ENCODE peak calls at places on chromosomes 4 and X, in six cellular contexts. W, P, U, F, X and B are unnamed samples.

GRCh38 chrX:95919605-95920004 is 765.0 kb upstream of the DIAPH2 start:
- DNase-seq in P (no peak), U (no peak), W (no peak), X (no peak), F (no peak), B (no peak)

GRCh38 chrX:153781428-153782047 is 697 bp downstream of the SRPK3 start:
- DNase-seq in F (no peak), W (no peak), U (no peak), X (no peak), P (no peak), B (no peak)

GRCh38 chrX:46582325-46582724 is 8.8 kb downstream of the CHST7 start:
- DNase-seq in P (peak; percentile 56), U (no peak), W (no peak), F (peak; percentile 78), X (no peak), B (no peak)

GRCh38 chr4:2927016-2927695 is 36.0 kb downstream of the NOP14 start:
- DNase-seq in F (no peak), U (no peak), W (no peak), X (no peak), P (no peak), B (no peak)

GRCh38 chr4:132334081-132334480 is 815.0 kb upstream of the PCDH10 start:
- DNase-seq in X (no peak), U (no peak), F (no peak), W (no peak), P (peak; percentile 43), B (no peak)

GRCh38 chr4:65416875-65417274 is 253.4 kb downstream of the EPHA5 start:
- DNase-seq in W (no peak), F (no peak), U (no peak), P (peak; percentile 7), X (peak; percentile 0), B (no peak)

GRCh38 chrX:154365997-154366665 is 8.3 kb downstream of the FLNA start:
- DNase-seq in P (no peak), U (no peak), F (no peak), X (no peak), W (no peak), B (no peak)

GRCh38 chrX:53288173-53288572 is 6.8 kb upstream of the IQSEC2 start:
- DNase-seq in X (no peak), W (peak; percentile 82), F (no peak), U (peak; percentile 42), P (peak; percentile 10), B (no peak)

GRCh38 chrX:2609431-2610238 is 81.5 kb upstream of the CD99 start:
- DNase-seq in U (peak; percentile 4), W (no peak), P (peak; percentile 22), F (no peak), X (no peak), B (peak; percentile 10)

GRCh38 chrX:80812176-80812575 is 2.5 kb upstream of the BRWD3 start:
- DNase-seq in U (no peak), F (peak; percentile 43), W (no peak), X (peak; percentile 26), P (peak; percentile 64), B (no peak)

GRCh38 chrX:136214551-136214950 is 36.6 kb downstream of the MAP7D3 start:
- DNase-seq in F (peak; percentile 90), U (no peak), P (peak; percentile 74), W (no peak), X (peak; percentile 26), B (peak; percentile 92)

DNA sequence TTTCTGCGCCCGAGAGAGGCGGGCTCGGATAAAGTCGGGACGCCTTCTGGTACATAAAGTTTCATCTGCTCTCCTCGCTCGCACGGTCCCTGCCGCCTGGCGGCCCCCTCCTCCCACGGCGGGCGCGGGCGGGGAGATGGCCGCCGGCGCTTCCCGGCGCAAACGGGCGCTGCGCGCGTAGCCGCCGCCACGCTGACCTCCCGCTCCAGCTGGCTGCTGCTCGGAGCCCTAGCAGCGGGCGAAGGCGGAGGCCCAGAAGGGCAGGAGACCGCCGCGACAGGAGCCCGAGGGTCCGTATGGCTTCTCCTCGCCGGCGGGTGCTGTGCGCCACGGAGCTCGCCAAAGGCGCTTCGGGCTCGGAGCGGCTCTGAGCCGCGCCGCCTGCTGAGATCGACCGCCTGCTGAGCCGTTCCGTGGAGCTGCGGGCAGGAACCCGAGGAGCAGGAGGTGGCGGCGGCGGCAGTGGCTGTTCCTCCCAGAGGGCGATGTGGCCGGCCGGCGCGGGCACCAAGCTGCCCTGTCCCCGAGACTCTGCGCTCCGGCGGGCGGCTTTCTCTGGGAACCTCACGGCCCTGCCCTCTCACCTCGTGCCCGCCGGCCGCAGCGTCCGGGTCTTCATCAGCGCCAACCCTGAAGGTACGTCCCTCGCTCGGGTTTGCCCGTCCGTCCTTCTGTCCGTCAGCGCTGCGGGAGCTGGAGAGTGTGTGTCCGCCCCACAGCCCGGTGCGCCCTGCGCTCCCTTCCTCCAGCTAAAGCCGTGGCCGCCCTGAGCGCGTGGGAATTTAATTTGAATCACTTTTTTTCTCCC is at the start of gene NWD2:
- DNase-seq in F (no peak), W (no peak), U (peak; percentile 42), P (peak; percentile 10), X (peak; percentile 51), B (no peak)
- TF ChIP-seq CTCF in F (no peak), W (no peak), U (peak; percentile 33), P (no peak), X (peak; percentile 24), B (no peak)

DNA sequence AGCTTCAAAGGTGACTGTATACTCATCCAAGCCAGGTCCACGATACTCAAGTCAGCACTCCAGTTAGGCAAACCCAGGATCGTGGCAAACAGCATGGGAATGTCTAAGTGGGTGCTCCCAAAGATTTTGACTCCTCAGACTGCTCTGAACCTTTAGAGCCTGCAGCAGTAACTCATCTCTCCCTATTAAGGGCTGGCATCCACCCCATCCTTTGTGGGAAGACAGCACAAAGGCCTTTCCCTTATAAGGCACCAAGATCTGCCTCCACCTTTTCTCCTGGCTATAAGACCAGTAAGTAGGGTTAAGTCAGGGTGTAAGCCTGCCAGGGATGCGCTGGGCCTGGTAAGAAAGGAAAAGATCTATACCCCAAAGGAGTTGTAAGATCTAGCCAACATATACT is 23.6 kb upstream of the SLC25A43 start:
- DNase-seq in X (no peak), U (no peak), P (no peak), F (peak; percentile 25), W (no peak), B (no peak)
- TF ChIP-seq CTCF in X (no peak), U (no peak), P (no peak), F (no peak), W (no peak), B (no peak)

GRCh38 chr4:10256203-10256602 is 139.6 kb upstream of the WDR1 start:
- DNase-seq in W (no peak), X (no peak), U (no peak), P (no peak), F (peak; percentile 20), B (no peak)

GRCh38 chr4:10259976-10260375 is 143.4 kb upstream of the WDR1 start:
- DNase-seq in P (no peak), W (no peak), X (no peak), F (no peak), U (no peak), B (no peak)

GRCh38 chr4:10260777-10261176 is 144.2 kb upstream of the WDR1 start:
- DNase-seq in U (no peak), W (no peak), X (no peak), F (peak; percentile 27), P (no peak), B (no peak)
- TF ChIP-seq CTCF in U (no peak), W (no peak), X (no peak), F (peak; percentile 8), P (no peak), B (no peak)

DNA sequence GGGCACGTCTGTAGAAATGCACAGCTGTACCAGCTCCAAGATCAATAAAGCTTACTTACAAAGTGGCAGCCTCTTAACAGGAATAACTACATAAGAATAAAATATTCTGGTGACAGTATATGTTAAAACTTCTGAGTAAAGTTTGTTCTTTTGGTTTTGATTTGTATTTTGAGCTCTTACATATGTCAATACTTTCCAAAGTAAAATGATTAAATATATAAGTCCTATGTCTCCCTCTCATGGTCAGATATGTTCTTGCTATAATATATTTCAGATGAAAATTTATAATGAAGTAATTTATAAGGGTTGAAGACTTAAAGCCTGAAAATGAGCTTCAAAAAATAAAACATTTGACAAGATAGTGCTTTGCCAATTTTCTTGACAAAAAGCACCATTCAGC is 254.4 kb downstream of the NPFFR2 start:
- DNase-seq in F (peak; percentile 15), U (no peak), X (no peak), P (peak; percentile 44), W (no peak), B (no peak)
- TF ChIP-seq CTCF in F (peak; percentile 19), U (peak; percentile 61), X (no peak), P (peak; percentile 2), W (no peak), B (peak; percentile 40)

GRCh38 chr4:31538877-31539276 is 818.7 kb downstream of the PCDH7 start:
- DNase-seq in W (no peak), P (no peak), F (no peak), U (no peak), X (no peak), B (no peak)
- TF ChIP-seq CTCF in W (no peak), P (no peak), F (no peak), U (no peak), X (no peak), B (no peak)

GRCh38 chr4:34766935-34767859 is 1477.1 kb downstream of the ARAP2 start:
- DNase-seq in X (no peak), U (no peak), P (no peak), W (no peak), F (no peak), B (no peak)
- TF ChIP-seq CTCF in X (no peak), U (no peak), P (no peak), W (no peak), F (no peak), B (peak; percentile 21)